ENCODE peak calls at places on chromosomes 3 and 15, in eight cellular contexts. One of them, this sample, is unnamed.
A peak's percentile ranks its signal among the peaks of the same experiment; 100 is the strongest.

GRCh38 chr15:62920569-62921502 is 121.7 kb upstream of the TPM1 start:
- DNase-seq in pancreas: no peak
- DNase-seq in mesenchymal stem cell: peak; percentile 50
- DNase-seq in neuronal stem cell: no peak
- DNase-seq in Peyer's patch: no peak
- DNase-seq in uterus: peak; percentile 29
- DNase-seq in A549: no peak
- DNase-seq in stomach: no peak
- DNase-seq in this sample: no peak

GRCh38 chr3:48273594-48274211 is 32.8 kb downstream of the ZNF589 start:
- DNase-seq in pancreas: no peak
- DNase-seq in mesenchymal stem cell: peak; percentile 71
- DNase-seq in neuronal stem cell: peak; percentile 43
- DNase-seq in Peyer's patch: peak; percentile 39
- DNase-seq in uterus: peak; percentile 36
- DNase-seq in A549: peak; percentile 54
- DNase-seq in stomach: peak; percentile 57
- DNase-seq in this sample: no peak

GRCh38 chr15:77749998-77750540 is 117.4 kb upstream of the LINGO1 start:
- DNase-seq in pancreas: no peak
- DNase-seq in mesenchymal stem cell: no peak
- DNase-seq in neuronal stem cell: no peak
- DNase-seq in Peyer's patch: no peak
- DNase-seq in uterus: no peak
- DNase-seq in A549: no peak
- DNase-seq in stomach: no peak
- DNase-seq in this sample: no peak

GRCh38 chr15:96262097-96262496 is 68.4 kb upstream of the NR2F2 start:
- DNase-seq in pancreas: no peak
- DNase-seq in mesenchymal stem cell: no peak
- DNase-seq in neuronal stem cell: no peak
- DNase-seq in Peyer's patch: no peak
- DNase-seq in uterus: no peak
- DNase-seq in A549: no peak
- DNase-seq in stomach: no peak
- DNase-seq in this sample: no peak

GRCh38 chr3:55518451-55518850 is 31.3 kb upstream of the WNT5A start:
- DNase-seq in pancreas: no peak
- DNase-seq in mesenchymal stem cell: no peak
- DNase-seq in neuronal stem cell: no peak
- DNase-seq in Peyer's patch: no peak
- DNase-seq in uterus: no peak
- DNase-seq in A549: no peak
- DNase-seq in stomach: no peak
- DNase-seq in this sample: no peak

GRCh38 chr3:190024912-190025311 is 95.8 kb downstream of the P3H2 start:
- DNase-seq in pancreas: no peak
- DNase-seq in mesenchymal stem cell: peak; percentile 64
- DNase-seq in neuronal stem cell: no peak
- DNase-seq in Peyer's patch: no peak
- DNase-seq in uterus: no peak
- DNase-seq in A549: no peak
- DNase-seq in stomach: no peak
- DNase-seq in this sample: no peak

GRCh38 chr15:39347453-39347852 is 233.4 kb upstream of the THBS1 start:
- DNase-seq in pancreas: no peak
- DNase-seq in mesenchymal stem cell: no peak
- DNase-seq in neuronal stem cell: no peak
- DNase-seq in Peyer's patch: no peak
- DNase-seq in uterus: no peak
- DNase-seq in A549: no peak
- DNase-seq in stomach: no peak
- DNase-seq in this sample: no peak

GRCh38 chr3:16460886-16461285 is 52.6 kb downstream of the RFTN1 start:
- DNase-seq in pancreas: no peak
- DNase-seq in mesenchymal stem cell: no peak
- DNase-seq in neuronal stem cell: no peak
- DNase-seq in Peyer's patch: no peak
- DNase-seq in uterus: no peak
- DNase-seq in A549: no peak
- DNase-seq in stomach: no peak
- DNase-seq in this sample: no peak

GRCh38 chr15:94229591-94230365 is 1.6 kb upstream of the MCTP2 start:
- DNase-seq in pancreas: no peak
- DNase-seq in mesenchymal stem cell: peak; percentile 57
- DNase-seq in neuronal stem cell: no peak
- DNase-seq in Peyer's patch: peak; percentile 49
- DNase-seq in uterus: no peak
- DNase-seq in A549: no peak
- DNase-seq in stomach: no peak
- DNase-seq in this sample: no peak

GRCh38 chr15:93179072-93179471 is 90.1 kb upstream of the RGMA start:
- DNase-seq in pancreas: no peak
- DNase-seq in mesenchymal stem cell: no peak
- DNase-seq in neuronal stem cell: no peak
- DNase-seq in Peyer's patch: no peak
- DNase-seq in uterus: no peak
- DNase-seq in A549: no peak
- DNase-seq in stomach: peak; percentile 27
- DNase-seq in this sample: peak; percentile 86

GRCh38 chr3:189990826-189991225 is 129.9 kb downstream of the P3H2 start:
- DNase-seq in pancreas: no peak
- DNase-seq in mesenchymal stem cell: no peak
- DNase-seq in neuronal stem cell: no peak
- DNase-seq in Peyer's patch: no peak
- DNase-seq in uterus: no peak
- DNase-seq in A549: no peak
- DNase-seq in stomach: no peak
- DNase-seq in this sample: no peak

GRCh38 chr3:196339493-196340254 is 1.5 kb upstream of the TM4SF19 start:
- DNase-seq in pancreas: no peak
- DNase-seq in mesenchymal stem cell: peak; percentile 87
- DNase-seq in neuronal stem cell: no peak
- DNase-seq in Peyer's patch: no peak
- DNase-seq in uterus: no peak
- DNase-seq in A549: no peak
- DNase-seq in stomach: no peak
- DNase-seq in this sample: no peak

GRCh38 chr15:26890988-26891387 is 24.1 kb downstream of the GABRA5 start:
- DNase-seq in pancreas: no peak
- DNase-seq in mesenchymal stem cell: no peak
- DNase-seq in neuronal stem cell: no peak
- DNase-seq in Peyer's patch: no peak
- DNase-seq in uterus: no peak
- DNase-seq in A549: no peak
- DNase-seq in stomach: no peak
- DNase-seq in this sample: no peak

GRCh38 chr3:16993227-16993626 is 108.5 kb downstream of the PLCL2 start:
- DNase-seq in pancreas: no peak
- DNase-seq in mesenchymal stem cell: peak; percentile 48
- DNase-seq in neuronal stem cell: no peak
- DNase-seq in Peyer's patch: no peak
- DNase-seq in uterus: no peak
- DNase-seq in A549: no peak
- DNase-seq in stomach: no peak
- DNase-seq in this sample: no peak

GRCh38 chr3:123100192-123100776 is 33.5 kb downstream of the PDIA5 start:
- DNase-seq in pancreas: no peak
- DNase-seq in mesenchymal stem cell: no peak
- DNase-seq in neuronal stem cell: no peak
- DNase-seq in Peyer's patch: no peak
- DNase-seq in uterus: no peak
- DNase-seq in A549: no peak
- DNase-seq in stomach: no peak
- DNase-seq in this sample: no peak

GRCh38 chr15:25391971-25392733 is 46.7 kb downstream of the UBE3A start:
- DNase-seq in pancreas: no peak
- DNase-seq in mesenchymal stem cell: peak; percentile 59
- DNase-seq in neuronal stem cell: no peak
- DNase-seq in Peyer's patch: no peak
- DNase-seq in uterus: no peak
- DNase-seq in A549: no peak
- DNase-seq in stomach: no peak
- DNase-seq in this sample: no peak

GRCh38 chr3:184335661-184336483 is 1.5 kb upstream of the FAM131A start:
- DNase-seq in pancreas: peak; percentile 96
- DNase-seq in mesenchymal stem cell: peak; percentile 81
- DNase-seq in neuronal stem cell: peak; percentile 86
- DNase-seq in Peyer's patch: peak; percentile 86
- DNase-seq in uterus: peak; percentile 90
- DNase-seq in A549: peak; percentile 50
- DNase-seq in stomach: peak; percentile 90
- DNase-seq in this sample: peak; percentile 95

GRCh38 chr3:50165388-50166308 is 10.5 kb downstream of the SEMA3F start:
- DNase-seq in pancreas: no peak
- DNase-seq in mesenchymal stem cell: no peak
- DNase-seq in neuronal stem cell: no peak
- DNase-seq in Peyer's patch: no peak
- DNase-seq in uterus: peak; percentile 70
- DNase-seq in A549: no peak
- DNase-seq in stomach: peak; percentile 43
- DNase-seq in this sample: peak; percentile 84

GRCh38 chr3:177358968-177359600 is 161.8 kb upstream of the TBL1XR1 start:
- DNase-seq in pancreas: peak; percentile 64
- DNase-seq in mesenchymal stem cell: peak; percentile 55
- DNase-seq in neuronal stem cell: peak; percentile 48
- DNase-seq in Peyer's patch: peak; percentile 54
- DNase-seq in uterus: peak; percentile 32
- DNase-seq in A549: peak; percentile 29
- DNase-seq in stomach: peak; percentile 41
- DNase-seq in this sample: peak; percentile 82

GRCh38 chr3:191338177-191338488 is 7.8 kb upstream of the UTS2B start:
- DNase-seq in pancreas: no peak
- DNase-seq in mesenchymal stem cell: no peak
- DNase-seq in neuronal stem cell: no peak
- DNase-seq in Peyer's patch: no peak
- DNase-seq in uterus: no peak
- DNase-seq in A549: no peak
- DNase-seq in stomach: no peak
- DNase-seq in this sample: no peak

GRCh38 chr3:191333481-191333880 is 3.2 kb upstream of the UTS2B start:
- DNase-seq in pancreas: no peak
- DNase-seq in mesenchymal stem cell: peak; percentile 0
- DNase-seq in neuronal stem cell: no peak
- DNase-seq in Peyer's patch: no peak
- DNase-seq in uterus: no peak
- DNase-seq in A549: no peak
- DNase-seq in stomach: no peak
- DNase-seq in this sample: no peak

GRCh38 chr3:191336833-191337232 is 6.5 kb upstream of the UTS2B start:
- DNase-seq in pancreas: no peak
- DNase-seq in mesenchymal stem cell: no peak
- DNase-seq in neuronal stem cell: no peak
- DNase-seq in Peyer's patch: no peak
- DNase-seq in uterus: no peak
- DNase-seq in A549: no peak
- DNase-seq in stomach: no peak
- DNase-seq in this sample: no peak

GRCh38 chr3:191331443-191331842 is 1.1 kb upstream of the UTS2B start:
- DNase-seq in pancreas: no peak
- DNase-seq in mesenchymal stem cell: peak; percentile 74
- DNase-seq in neuronal stem cell: no peak
- DNase-seq in Peyer's patch: no peak
- DNase-seq in uterus: no peak
- DNase-seq in A549: no peak
- DNase-seq in stomach: no peak
- DNase-seq in this sample: no peak

DNA sequence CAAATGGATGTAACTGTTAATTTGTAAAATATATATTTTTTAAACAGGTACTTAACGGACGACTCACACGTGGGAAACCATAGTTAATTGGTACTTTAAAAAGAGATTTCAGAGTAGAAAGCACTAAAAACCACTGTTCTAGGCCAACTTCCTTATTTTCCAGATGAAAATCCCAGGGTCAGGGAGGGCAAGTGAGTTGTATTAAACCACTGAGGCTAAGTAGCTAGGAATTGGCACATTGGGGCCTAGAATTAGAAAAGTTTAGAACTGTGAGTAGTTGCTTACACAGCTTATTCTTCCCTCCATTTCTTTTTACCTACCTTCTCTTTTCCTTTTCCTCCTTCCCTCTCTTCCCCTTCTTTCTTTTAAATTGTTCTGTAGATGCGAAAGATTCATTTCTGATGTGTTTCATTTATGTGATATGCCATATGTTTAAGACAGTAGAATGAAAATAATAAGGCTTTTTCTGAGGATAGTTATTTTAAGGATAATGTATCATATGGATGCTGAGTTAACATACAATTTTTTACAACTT is 4.1 kb upstream of the UTS2B start:
- DNase-seq in pancreas: no peak
- DNase-seq in mesenchymal stem cell: peak; percentile 2
- DNase-seq in neuronal stem cell: no peak
- DNase-seq in Peyer's patch: no peak
- DNase-seq in uterus: no peak
- DNase-seq in A549: no peak
- DNase-seq in stomach: no peak
- DNase-seq in this sample: no peak
- H3K4me1 ChIP-seq in pancreas: peaks cover 34% of the 10 kb centered on the region
- H3K4me1 ChIP-seq in mesenchymal stem cell: no peaks in the 10 kb centered on the region
- H3K4me1 ChIP-seq in neuronal stem cell: peaks cover 6% of the 10 kb centered on the region
- H3K4me1 ChIP-seq in Peyer's patch: peaks cover 18% of the 10 kb centered on the region
- H3K4me1 ChIP-seq in uterus: no peaks in the 10 kb centered on the region
- H3K4me1 ChIP-seq in A549: peaks cover 49% of the 10 kb centered on the region
- H3K4me1 ChIP-seq in stomach: peaks cover 15% of the 10 kb centered on the region
- H3K4me1 ChIP-seq in this sample: peaks cover 3% of the 10 kb centered on the region

GRCh38 chr3:38347421-38348200 is 1.0 kb downstream of the XYLB start:
- DNase-seq in pancreas: no peak
- DNase-seq in mesenchymal stem cell: no peak
- DNase-seq in neuronal stem cell: no peak
- DNase-seq in Peyer's patch: no peak
- DNase-seq in uterus: no peak
- DNase-seq in A549: no peak
- DNase-seq in stomach: no peak
- DNase-seq in this sample: no peak
- H3K4me3 ChIP-seq in pancreas: peak overlapping the region; percentile 87
- H3K4me3 ChIP-seq in mesenchymal stem cell: peak overlapping the region; percentile 86
- H3K4me3 ChIP-seq in neuronal stem cell: peak overlapping the region; percentile 95
- H3K4me3 ChIP-seq in Peyer's patch: peak overlapping the region; percentile 57
- H3K4me3 ChIP-seq in uterus: peak overlapping the region; percentile 72
- H3K4me3 ChIP-seq in A549: peak overlapping the region; percentile 58
- H3K4me3 ChIP-seq in stomach: peak overlapping the region; percentile 75
- H3K4me3 ChIP-seq in this sample: peak overlapping the region; percentile 54

GRCh38 chr15:89117790-89118189 is 29.5 kb downstream of the ABHD2 start:
- DNase-seq in pancreas: no peak
- DNase-seq in mesenchymal stem cell: no peak
- DNase-seq in neuronal stem cell: no peak
- DNase-seq in Peyer's patch: no peak
- DNase-seq in uterus: no peak
- DNase-seq in A549: no peak
- DNase-seq in stomach: no peak
- DNase-seq in this sample: no peak
- H3K27ac ChIP-seq in pancreas: peak overlapping the region; percentile 94
- H3K27ac ChIP-seq in mesenchymal stem cell: no peak overlapping the region
- H3K27ac ChIP-seq in neuronal stem cell: no peak overlapping the region
- H3K27ac ChIP-seq in Peyer's patch: no peak overlapping the region
- H3K27ac ChIP-seq in uterus: no peak overlapping the region
- H3K27ac ChIP-seq in A549: peak overlapping the region; percentile 87
- H3K27ac ChIP-seq in stomach: peak overlapping the region; percentile 82
- H3K27ac ChIP-seq in this sample: no peak overlapping the region

DNA sequence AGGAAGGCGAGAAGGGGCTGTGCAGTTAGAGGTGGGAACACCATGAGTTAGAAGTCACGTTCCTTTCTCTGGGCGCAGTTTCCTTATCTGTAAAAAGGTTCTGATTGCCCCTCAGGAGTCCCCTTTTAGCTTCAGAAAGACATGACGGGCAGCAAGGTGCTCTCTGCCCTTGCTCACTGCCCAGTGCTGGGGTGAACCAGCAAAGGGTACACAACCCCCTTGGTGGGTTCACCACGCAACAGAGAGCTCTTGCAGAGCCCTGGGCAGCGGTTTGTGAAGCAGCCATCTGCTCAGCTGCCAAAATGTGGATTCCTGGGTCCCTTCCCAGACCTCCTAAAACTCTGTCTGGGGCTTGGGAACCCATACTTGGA is 883 bp downstream of the GCHFR start:
- DNase-seq in pancreas: no peak
- DNase-seq in mesenchymal stem cell: no peak
- DNase-seq in neuronal stem cell: no peak
- DNase-seq in Peyer's patch: no peak
- DNase-seq in uterus: no peak
- DNase-seq in A549: no peak
- DNase-seq in stomach: no peak
- DNase-seq in this sample: peak; percentile 42
- H3K4me1 ChIP-seq in pancreas: peaks cover 9% of the 10 kb centered on the region
- H3K4me1 ChIP-seq in mesenchymal stem cell: peaks cover 58% of the 10 kb centered on the region
- H3K4me1 ChIP-seq in neuronal stem cell: peaks cover 18% of the 10 kb centered on the region
- H3K4me1 ChIP-seq in Peyer's patch: peaks cover 57% of the 10 kb centered on the region
- H3K4me1 ChIP-seq in uterus: peaks cover 4% of the 10 kb centered on the region
- H3K4me1 ChIP-seq in A549: peaks cover 14% of the 10 kb centered on the region
- H3K4me1 ChIP-seq in stomach: peaks cover 84% of the 10 kb centered on the region
- H3K4me1 ChIP-seq in this sample: peaks cover under 1% of the 10 kb centered on the region

This sample was measured in kidney.